ENCODE peak calls at places on chromosome 17, in five cellular contexts. J, E, A, L and K are unnamed samples.

GRCh38 chr17:14442798-14443553 is 142.1 kb downstream of the HS3ST3B1 start:
- DNase-seq in J (no peak), E (no peak), A (no peak), L (no peak), K (no peak)

GRCh38 chr17:54835015-54835414 is 65.6 kb upstream of the TOM1L1 start:
- DNase-seq in J (no peak), E (no peak), A (no peak), L (no peak), K (no peak)

GRCh38 chr17:18954321-18954720 is 2.4 kb downstream of the SLC5A10 start:
- DNase-seq in J (no peak), E (no peak), A (no peak), L (no peak), K (no peak)

GRCh38 chr17:17421346-17422216 is 55.2 kb upstream of the MED9 start:
- DNase-seq in J (no peak), E (no peak), A (no peak), L (no peak), K (no peak)

GRCh38 chr17:45262516-45263476 is 902 bp upstream of the SPATA32 start:
- DNase-seq in J (no peak), E (no peak), A (no peak), L (no peak), K (no peak)

GRCh38 chr17:47611372-47612350 is 38.1 kb upstream of the KPNB1 start:
- DNase-seq in J (no peak), E (no peak), A (no peak), L (no peak), K (no peak)

GRCh38 chr17:77490361-77491183 is 349.8 kb downstream of the SEC14L1 start:
- DNase-seq in J (no peak), E (no peak), A (peak), L (no peak), K (no peak)

GRCh38 chr17:59439711-59440110 is 108.3 kb downstream of the YPEL2 start:
- DNase-seq in J (no peak), E (no peak), A (no peak), L (no peak), K (no peak)

GRCh38 chr17:34703533-34703932 is 124.2 kb downstream of the TMEM132E start:
- DNase-seq in J (peak), E (peak), A (no peak), L (peak), K (no peak)

GRCh38 chr17:46002311-46002972 is 3.4 kb downstream of the STH start:
- DNase-seq in J (peak), E (peak), A (peak), L (peak), K (peak)

GRCh38 chr17:3923466-3924190 is 7.4 kb upstream of the P2RX1 start:
- DNase-seq in J (no peak), E (no peak), A (no peak), L (no peak), K (no peak)

GRCh38 chr17:40068917-40069750 is 6.4 kb downstream of the THRA start:
- DNase-seq in J (peak), E (peak), A (peak), L (peak), K (peak)

GRCh38 chr17:37301288-37301687 is 74.5 kb upstream of the C17orf78 start:
- DNase-seq in J (no peak), E (no peak), A (no peak), L (no peak), K (no peak)

GRCh38 chr17:35265071-35265470 is 22.2 kb downstream of the SLFN5 start:
- DNase-seq in J (no peak), E (no peak), A (no peak), L (no peak), K (no peak)

GRCh38 chr17:50768348-50768761 is 1.0 kb upstream of the ANKRD40CL start:
- DNase-seq in J (no peak), E (no peak), A (peak), L (no peak), K (peak)

GRCh38 chr17:44758414-44759095 is at the start of gene ADAM11:
- DNase-seq in J (no peak), E (no peak), A (no peak), L (no peak), K (no peak)

GRCh38 chr17:77875881-77876509 is 82.5 kb upstream of the TNRC6C start:
- DNase-seq in J (no peak), E (peak), A (no peak), L (no peak), K (no peak)

GRCh38 chr17:38617074-38617860 is 11.5 kb upstream of the SRCIN1 start:
- DNase-seq in J (no peak), E (no peak), A (no peak), L (no peak), K (no peak)

GRCh38 chr17:4444782-4445473 is 11.2 kb downstream of the SPNS3 start:
- DNase-seq in J (no peak), E (peak), A (peak), L (no peak), K (peak)

GRCh38 chr17:78962345-78962983 is 17.3 kb downstream of the LGALS3BP start:
- DNase-seq in J (no peak), E (peak), A (peak), L (no peak), K (peak)

GRCh38 chr17:29140051-29140582 is 40.1 kb downstream of the MYO18A start:
- DNase-seq in J (peak), E (peak), A (peak), L (peak), K (peak)

GRCh38 chr17:48175692-48176450 is 68.3 kb downstream of the SNX11 start:
- DNase-seq in J (no peak), E (peak), A (no peak), L (peak), K (no peak)

GRCh38 chr17:1485311-1485747 is 7.2 kb downstream of the MYO1C start:
- DNase-seq in J (peak), E (no peak), A (peak), L (no peak), K (peak)

GRCh38 chr17:3826191-3826590 is 19.9 kb downstream of the NCBP3 start:
- DNase-seq in J (no peak), E (peak), A (no peak), L (no peak), K (no peak)

GRCh38 chr17:76841776-76842405 is 26.3 kb upstream of the MGAT5B start:
- DNase-seq in J (no peak), E (no peak), A (no peak), L (no peak), K (no peak)

GRCh38 chr17:45581860-45582259 is 91.3 kb upstream of the PLEKHM1 start:
- DNase-seq in J (no peak), E (no peak), A (no peak), L (no peak), K (no peak)

GRCh38 chr17:82412535-82413520 is 5.3 kb upstream of the HEXD start:
- DNase-seq in J (no peak), E (no peak), A (no peak), L (no peak), K (no peak)

GRCh38 chr17:75594499-75595283 is 7.1 kb downstream of the MYO15B start:
- DNase-seq in J (no peak), E (no peak), A (peak), L (no peak), K (no peak)